ENCODE peak calls at places on chromosomes 3 and 15, in ten cellular contexts. H, U, N, J, Q, D, E, C, I and Y are unnamed samples.

GRCh38 chr3:187889601-187890404 is 144.5 kb upstream of the BCL6 start:
- DNase-seq in H (peak; percentile 77), U (peak; percentile 26), N (no peak), J (no peak), Q (peak; percentile 30), D (no peak), E (no peak), C (peak; percentile 75), I (no peak), Y (no peak)

GRCh38 chr15:79595271-79595670 is 163.1 kb downstream of the MINAR1 start:
- DNase-seq in H (no peak), U (no peak), N (no peak), J (no peak), Q (no peak), D (no peak), E (no peak), C (no peak), I (no peak), Y (no peak)

GRCh38 chr15:63482874-63483323 is 21.5 kb upstream of the USP3 start:
- DNase-seq in H (no peak), U (no peak), N (no peak), J (no peak), Q (no peak), D (no peak), E (no peak), C (no peak), I (no peak), Y (no peak)

GRCh38 chr15:44501768-44502366 is 35.1 kb upstream of the EIF3J start:
- DNase-seq in H (no peak), U (no peak), N (no peak), J (no peak), Q (no peak), D (no peak), E (peak; percentile 46), C (peak; percentile 27), I (no peak), Y (no peak)

GRCh38 chr3:68779261-68779660 is 153.1 kb downstream of the TAFA4 start:
- DNase-seq in H (no peak), U (no peak), N (no peak), J (no peak), Q (no peak), D (no peak), E (peak; percentile 17), C (no peak), I (no peak), Y (no peak)

GRCh38 chr3:156620260-156620659 is 54.1 kb upstream of the TIPARP start:
- DNase-seq in H (no peak), U (peak; percentile 33), N (no peak), J (no peak), Q (no peak), D (peak; percentile 34), E (no peak), C (peak; percentile 50), I (no peak), Y (no peak)

GRCh38 chr3:35739964-35740527 is 100.7 kb downstream of the ARPP21 start:
- DNase-seq in H (no peak), U (no peak), N (no peak), J (no peak), Q (no peak), D (no peak), E (peak; percentile 60), C (no peak), I (no peak), Y (no peak)

GRCh38 chr3:52890735-52891134 is 6.6 kb downstream of the STIMATE start:
- DNase-seq in H (no peak), U (no peak), N (no peak), J (no peak), Q (no peak), D (no peak), E (no peak), C (no peak), I (no peak), Y (no peak)

GRCh38 chr3:172848910-172849309 is 98.4 kb downstream of the ECT2 start:
- DNase-seq in H (no peak), U (no peak), N (no peak), J (no peak), Q (no peak), D (no peak), E (no peak), C (no peak), I (no peak), Y (no peak)

GRCh38 chr3:89955141-89955540 is 847.7 kb downstream of the EPHA3 start:
- DNase-seq in H (no peak), U (no peak), N (no peak), J (no peak), Q (no peak), D (no peak), E (peak; percentile 14), C (no peak), I (no peak), Y (no peak)

GRCh38 chr3:171811913-171812321 is 1.6 kb upstream of the PLD1 start:
- DNase-seq in H (peak; percentile 79), U (no peak), N (no peak), J (no peak), Q (peak; percentile 59), D (no peak), E (no peak), C (no peak), I (no peak), Y (no peak)

GRCh38 chr3:130905551-130905950 is 11.7 kb downstream of the ATP2C1 start:
- DNase-seq in H (no peak), U (no peak), N (no peak), J (no peak), Q (no peak), D (no peak), E (no peak), C (no peak), I (no peak), Y (no peak)

GRCh38 chr15:96332854-96333193 is 2.3 kb downstream of the NR2F2 start:
- DNase-seq in H (no peak), U (no peak), N (no peak), J (no peak), Q (no peak), D (no peak), E (no peak), C (no peak), I (no peak), Y (no peak)

GRCh38 chr3:50246517-50246954 is 10.5 kb downstream of the GNAI2 start:
- DNase-seq in H (no peak), U (no peak), N (peak; percentile 85), J (no peak), Q (peak; percentile 59), D (peak; percentile 55), E (peak; percentile 95), C (no peak), I (no peak), Y (no peak)

GRCh38 chr3:185402561-185402960 is 39.6 kb downstream of the MAP3K13 start:
- DNase-seq in H (no peak), U (peak; percentile 41), N (no peak), J (no peak), Q (no peak), D (no peak), E (no peak), C (no peak), I (no peak), Y (no peak)

GRCh38 chr3:185405664-185406063 is 42.7 kb downstream of the MAP3K13 start:
- DNase-seq in H (no peak), U (no peak), N (no peak), J (no peak), Q (no peak), D (no peak), E (no peak), C (no peak), I (no peak), Y (no peak)

GRCh38 chr3:185405243-185405642 is 42.3 kb downstream of the MAP3K13 start:
- DNase-seq in H (no peak), U (no peak), N (no peak), J (no peak), Q (no peak), D (no peak), E (no peak), C (no peak), I (no peak), Y (no peak)

GRCh38 chr3:185403002-185403401 is 40.1 kb downstream of the MAP3K13 start:
- DNase-seq in H (no peak), U (no peak), N (no peak), J (no peak), Q (no peak), D (no peak), E (no peak), C (no peak), I (no peak), Y (no peak)

GRCh38 chr3:185406127-185406620 is 43.2 kb downstream of the MAP3K13 start:
- DNase-seq in H (no peak), U (no peak), N (no peak), J (no peak), Q (no peak), D (no peak), E (no peak), C (no peak), I (no peak), Y (no peak)
- H3K27ac ChIP-seq in H (no peak overlapping the region), U (no peak overlapping the region), N (no peak overlapping the region), J (no peak overlapping the region), Q (no peak overlapping the region), D (no peak overlapping the region), E (no peak overlapping the region), C (no peak overlapping the region), I (no peak overlapping the region), Y (no peak overlapping the region)

DNA sequence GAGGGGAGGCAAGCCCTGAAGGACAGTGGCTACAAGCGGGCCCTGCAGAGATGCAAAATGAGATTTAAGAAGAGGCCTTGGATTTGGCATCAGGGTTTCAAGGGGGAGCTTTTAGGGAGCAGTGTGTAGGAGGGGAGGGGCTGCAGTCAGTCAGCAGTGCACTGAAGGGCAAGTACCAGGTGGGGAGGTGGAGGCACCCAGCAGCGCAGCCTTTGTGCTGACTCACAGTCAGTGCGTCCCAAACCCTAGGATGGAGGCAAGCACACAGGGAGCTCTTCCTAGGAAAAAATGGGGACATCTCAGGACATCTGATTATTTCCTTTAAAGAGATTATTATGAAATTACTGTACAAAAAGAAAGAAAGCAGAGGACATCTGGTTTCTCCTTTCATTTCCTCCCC is 80.0 kb downstream of the AAGAB start:
- DNase-seq in H (no peak), U (no peak), N (no peak), J (no peak), Q (no peak), D (no peak), E (no peak), C (no peak), I (no peak), Y (no peak)
- H3K27ac ChIP-seq in H (no peak overlapping the region), U (no peak overlapping the region), N (peak overlapping the region; percentile 7), J (no peak overlapping the region), Q (peak overlapping the region; percentile 29), D (no peak overlapping the region), E (no peak overlapping the region), C (no peak overlapping the region), I (no peak overlapping the region), Y (peak overlapping the region; percentile 76)

DNA sequence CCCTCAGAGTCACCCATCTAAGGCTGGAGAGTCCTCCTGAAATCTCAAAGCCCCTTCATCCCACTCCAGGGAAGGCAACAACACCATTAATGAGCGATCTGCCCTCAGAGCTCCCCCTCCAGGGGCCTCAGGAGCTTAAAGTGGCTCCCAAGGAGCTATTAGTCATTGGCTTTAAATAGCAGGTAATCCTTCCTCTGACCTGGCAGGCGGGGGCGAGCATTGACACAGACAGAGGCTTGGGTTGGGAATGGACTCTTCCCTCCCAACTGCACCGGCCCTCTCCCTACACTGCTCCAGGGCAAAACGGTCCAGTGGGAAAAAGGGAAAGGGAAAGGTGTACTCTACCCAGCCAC is 1.4 kb downstream of the MFGE8 start:
- DNase-seq in H (peak; percentile 58), U (no peak), N (no peak), J (no peak), Q (peak; percentile 57), D (no peak), E (peak; percentile 92), C (no peak), I (no peak), Y (no peak)
- H3K27ac ChIP-seq in H (peak overlapping the region; percentile 78), U (no peak overlapping the region), N (no peak overlapping the region), J (peak overlapping the region; percentile 88), Q (peak overlapping the region; percentile 94), D (peak overlapping the region; percentile 74), E (no peak overlapping the region), C (no peak overlapping the region), I (no peak overlapping the region), Y (no peak overlapping the region)

GRCh38 chr3:32522682-32523081 is 20.0 kb upstream of the CMTM6 start:
- DNase-seq in H (no peak), U (no peak), N (no peak), J (no peak), Q (no peak), D (no peak), E (no peak), C (no peak), I (no peak), Y (no peak)
- H3K27ac ChIP-seq in H (no peak overlapping the region), U (no peak overlapping the region), N (no peak overlapping the region), J (no peak overlapping the region), Q (no peak overlapping the region), D (no peak overlapping the region), E (no peak overlapping the region), C (no peak overlapping the region), I (no peak overlapping the region), Y (no peak overlapping the region)